ENCODE peak calls at places on chromosomes 6 and 20, in seven cellular contexts. One of them, this sample, is unnamed.

GRCh38 chr6:137951064-137951597 is 84.1 kb downstream of the TNFAIP3 start:
- DNase-seq in stomach: no peak
- DNase-seq in activated CD8-positive, alpha-beta T cell treated with anti-CD3 and anti-CD28 coated beads for 36 hours: no peak
- DNase-seq in CD4-positive, alpha-beta T cell: no peak
- DNase-seq in left ventricle myocardium inferior: no peak
- DNase-seq in breast epithelium: no peak
- DNase-seq in LNCaP clone FGC: no peak
- DNase-seq in this sample: peak

GRCh38 chr6:41538556-41539182 is 7.5 kb upstream of the FOXP4 start:
- DNase-seq in stomach: no peak
- DNase-seq in activated CD8-positive, alpha-beta T cell treated with anti-CD3 and anti-CD28 coated beads for 36 hours: no peak
- DNase-seq in CD4-positive, alpha-beta T cell: no peak
- DNase-seq in left ventricle myocardium inferior: no peak
- DNase-seq in breast epithelium: no peak
- DNase-seq in LNCaP clone FGC: no peak
- DNase-seq in this sample: no peak

GRCh38 chr6:134663356-134663755 is 286.5 kb downstream of the ALDH8A1 start:
- DNase-seq in stomach: no peak
- DNase-seq in activated CD8-positive, alpha-beta T cell treated with anti-CD3 and anti-CD28 coated beads for 36 hours: no peak
- DNase-seq in CD4-positive, alpha-beta T cell: no peak
- DNase-seq in left ventricle myocardium inferior: no peak
- DNase-seq in breast epithelium: no peak
- DNase-seq in LNCaP clone FGC: no peak
- DNase-seq in this sample: no peak

GRCh38 chr6:32974541-32975308 is 6.3 kb downstream of the BRD2 start:
- DNase-seq in stomach: no peak
- DNase-seq in activated CD8-positive, alpha-beta T cell treated with anti-CD3 and anti-CD28 coated beads for 36 hours: no peak
- DNase-seq in CD4-positive, alpha-beta T cell: no peak
- DNase-seq in left ventricle myocardium inferior: no peak
- DNase-seq in breast epithelium: no peak
- DNase-seq in LNCaP clone FGC: no peak
- DNase-seq in this sample: no peak

GRCh38 chr20:14890713-14891112 is 553.3 kb upstream of the FLRT3 start:
- DNase-seq in stomach: no peak
- DNase-seq in activated CD8-positive, alpha-beta T cell treated with anti-CD3 and anti-CD28 coated beads for 36 hours: no peak
- DNase-seq in CD4-positive, alpha-beta T cell: no peak
- DNase-seq in left ventricle myocardium inferior: no peak
- DNase-seq in breast epithelium: no peak
- DNase-seq in LNCaP clone FGC: no peak
- DNase-seq in this sample: no peak

GRCh38 chr6:135703621-135704020 is 147.9 kb upstream of the PDE7B start:
- DNase-seq in stomach: no peak
- DNase-seq in activated CD8-positive, alpha-beta T cell treated with anti-CD3 and anti-CD28 coated beads for 36 hours: peak
- DNase-seq in CD4-positive, alpha-beta T cell: no peak
- DNase-seq in left ventricle myocardium inferior: no peak
- DNase-seq in breast epithelium: no peak
- DNase-seq in LNCaP clone FGC: no peak
- DNase-seq in this sample: peak

GRCh38 chr6:16684896-16685554 is 76.2 kb downstream of the ATXN1 start:
- DNase-seq in stomach: no peak
- DNase-seq in activated CD8-positive, alpha-beta T cell treated with anti-CD3 and anti-CD28 coated beads for 36 hours: peak
- DNase-seq in CD4-positive, alpha-beta T cell: no peak
- DNase-seq in left ventricle myocardium inferior: no peak
- DNase-seq in breast epithelium: no peak
- DNase-seq in LNCaP clone FGC: no peak
- DNase-seq in this sample: peak

GRCh38 chr20:57710841-57711240 is 1.0 kb upstream of the PMEPA1 start:
- DNase-seq in stomach: no peak
- DNase-seq in activated CD8-positive, alpha-beta T cell treated with anti-CD3 and anti-CD28 coated beads for 36 hours: no peak
- DNase-seq in CD4-positive, alpha-beta T cell: no peak
- DNase-seq in left ventricle myocardium inferior: no peak
- DNase-seq in breast epithelium: no peak
- DNase-seq in LNCaP clone FGC: no peak
- DNase-seq in this sample: no peak

GRCh38 chr6:27280064-27280539 is 32.0 kb downstream of the POM121L2 start:
- DNase-seq in stomach: no peak
- DNase-seq in activated CD8-positive, alpha-beta T cell treated with anti-CD3 and anti-CD28 coated beads for 36 hours: peak
- DNase-seq in CD4-positive, alpha-beta T cell: no peak
- DNase-seq in left ventricle myocardium inferior: no peak
- DNase-seq in breast epithelium: no peak
- DNase-seq in LNCaP clone FGC: no peak
- DNase-seq in this sample: peak

GRCh38 chr6:39599996-39600395 is 125.2 kb downstream of the KIF6 start:
- DNase-seq in stomach: no peak
- DNase-seq in activated CD8-positive, alpha-beta T cell treated with anti-CD3 and anti-CD28 coated beads for 36 hours: no peak
- DNase-seq in CD4-positive, alpha-beta T cell: no peak
- DNase-seq in left ventricle myocardium inferior: no peak
- DNase-seq in breast epithelium: no peak
- DNase-seq in LNCaP clone FGC: no peak
- DNase-seq in this sample: no peak

GRCh38 chr20:38730167-38730988 is 6.1 kb downstream of the SLC32A1 start:
- DNase-seq in stomach: no peak
- DNase-seq in activated CD8-positive, alpha-beta T cell treated with anti-CD3 and anti-CD28 coated beads for 36 hours: peak
- DNase-seq in CD4-positive, alpha-beta T cell: no peak
- DNase-seq in left ventricle myocardium inferior: no peak
- DNase-seq in breast epithelium: no peak
- DNase-seq in LNCaP clone FGC: no peak
- DNase-seq in this sample: peak

GRCh38 chr20:41321003-41321402 is 3.5 kb upstream of the ZHX3 start:
- DNase-seq in stomach: no peak
- DNase-seq in activated CD8-positive, alpha-beta T cell treated with anti-CD3 and anti-CD28 coated beads for 36 hours: no peak
- DNase-seq in CD4-positive, alpha-beta T cell: no peak
- DNase-seq in left ventricle myocardium inferior: no peak
- DNase-seq in breast epithelium: no peak
- DNase-seq in LNCaP clone FGC: no peak
- DNase-seq in this sample: no peak

GRCh38 chr6:163645560-163645959 is 231.0 kb downstream of the QKI start:
- DNase-seq in stomach: no peak
- DNase-seq in activated CD8-positive, alpha-beta T cell treated with anti-CD3 and anti-CD28 coated beads for 36 hours: no peak
- DNase-seq in CD4-positive, alpha-beta T cell: no peak
- DNase-seq in left ventricle myocardium inferior: no peak
- DNase-seq in breast epithelium: no peak
- DNase-seq in LNCaP clone FGC: no peak
- DNase-seq in this sample: peak

GRCh38 chr6:7311920-7312615 is 931 bp downstream of the SSR1 start:
- DNase-seq in stomach: no peak
- DNase-seq in activated CD8-positive, alpha-beta T cell treated with anti-CD3 and anti-CD28 coated beads for 36 hours: no peak
- DNase-seq in CD4-positive, alpha-beta T cell: no peak
- DNase-seq in left ventricle myocardium inferior: no peak
- DNase-seq in breast epithelium: no peak
- DNase-seq in LNCaP clone FGC: no peak
- DNase-seq in this sample: peak

DNA sequence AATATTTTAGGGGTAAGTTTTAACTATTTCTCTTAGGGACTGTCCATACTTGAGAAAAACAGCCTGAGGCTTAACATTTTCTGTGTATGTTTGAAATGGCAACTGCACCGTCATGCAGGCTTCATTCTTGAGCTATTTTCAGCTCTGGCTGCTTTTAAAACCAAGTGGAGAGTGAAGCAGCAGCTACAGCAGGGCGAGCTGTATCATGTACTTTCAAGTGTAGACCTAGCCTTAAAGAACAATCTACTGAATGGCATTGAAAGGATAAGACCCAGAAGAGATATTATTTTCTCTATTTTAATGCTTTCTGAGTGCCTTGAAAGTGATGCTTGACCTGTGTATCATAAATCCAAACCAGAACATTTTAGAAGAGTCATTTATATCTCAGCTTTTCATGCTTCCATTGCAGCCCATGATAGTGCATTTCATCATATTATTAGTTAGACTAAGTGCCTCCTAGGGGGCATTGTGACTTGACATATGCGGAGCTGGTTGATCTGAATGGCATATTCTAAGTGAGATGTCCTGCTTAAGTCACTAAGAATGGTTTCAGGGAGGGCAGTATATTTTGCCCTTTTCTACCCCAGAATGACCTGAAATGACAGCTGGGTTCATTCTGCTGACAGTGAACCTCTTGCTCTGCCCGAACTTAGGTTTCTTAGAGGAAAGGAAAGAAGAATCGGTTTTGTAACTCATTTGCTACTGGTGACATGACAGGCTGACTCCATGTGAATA is 85.3 kb downstream of the NKAIN2 start:
- DNase-seq in stomach: no peak
- DNase-seq in activated CD8-positive, alpha-beta T cell treated with anti-CD3 and anti-CD28 coated beads for 36 hours: no peak
- DNase-seq in CD4-positive, alpha-beta T cell: no peak
- DNase-seq in left ventricle myocardium inferior: no peak
- DNase-seq in breast epithelium: no peak
- DNase-seq in LNCaP clone FGC: no peak
- DNase-seq in this sample: no peak
- TF ChIP-seq CTCF in stomach: no peak
- TF ChIP-seq CTCF in activated CD8-positive, alpha-beta T cell treated with anti-CD3 and anti-CD28 coated beads for 36 hours: no peak
- TF ChIP-seq CTCF in CD4-positive, alpha-beta T cell: no peak
- TF ChIP-seq CTCF in left ventricle myocardium inferior: no peak
- TF ChIP-seq CTCF in breast epithelium: no peak
- TF ChIP-seq CTCF in LNCaP clone FGC: no peak
- TF ChIP-seq CTCF in this sample: no peak

DNA sequence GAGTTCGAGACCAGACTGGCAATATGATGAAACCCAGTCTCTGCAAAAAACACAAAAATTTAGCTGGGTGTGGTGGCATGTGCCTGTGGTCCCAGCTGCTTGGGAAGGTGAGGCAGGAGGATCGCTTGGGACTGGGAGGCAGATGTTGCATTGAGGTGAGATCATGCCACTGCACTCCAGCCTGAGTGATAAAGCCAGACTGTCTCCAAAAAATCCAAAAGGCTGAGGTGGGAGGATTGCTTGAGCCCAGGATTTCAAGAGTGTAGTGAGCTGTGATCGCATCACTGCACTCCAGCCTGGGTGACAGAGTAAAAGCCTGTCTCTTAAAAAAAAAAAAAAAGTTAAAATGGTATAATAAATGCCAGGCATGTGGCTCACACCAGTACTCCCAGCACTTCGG is 1.3 kb upstream of the PTCRA start:
- DNase-seq in stomach: no peak
- DNase-seq in activated CD8-positive, alpha-beta T cell treated with anti-CD3 and anti-CD28 coated beads for 36 hours: no peak
- DNase-seq in CD4-positive, alpha-beta T cell: no peak
- DNase-seq in left ventricle myocardium inferior: no peak
- DNase-seq in breast epithelium: no peak
- DNase-seq in LNCaP clone FGC: no peak
- DNase-seq in this sample: no peak
- TF ChIP-seq CTCF in stomach: no peak
- TF ChIP-seq CTCF in activated CD8-positive, alpha-beta T cell treated with anti-CD3 and anti-CD28 coated beads for 36 hours: no peak
- TF ChIP-seq CTCF in CD4-positive, alpha-beta T cell: no peak
- TF ChIP-seq CTCF in left ventricle myocardium inferior: no peak
- TF ChIP-seq CTCF in breast epithelium: no peak
- TF ChIP-seq CTCF in LNCaP clone FGC: no peak
- TF ChIP-seq CTCF in this sample: no peak

GRCh38 chr20:61558726-61559125 is 306.7 kb downstream of the CDH4 start:
- DNase-seq in stomach: no peak
- DNase-seq in activated CD8-positive, alpha-beta T cell treated with anti-CD3 and anti-CD28 coated beads for 36 hours: no peak
- DNase-seq in CD4-positive, alpha-beta T cell: no peak
- DNase-seq in left ventricle myocardium inferior: no peak
- DNase-seq in breast epithelium: no peak
- DNase-seq in LNCaP clone FGC: no peak
- DNase-seq in this sample: no peak

GRCh38 chr20:61559706-61560315 is 307.8 kb downstream of the CDH4 start:
- DNase-seq in stomach: no peak
- DNase-seq in activated CD8-positive, alpha-beta T cell treated with anti-CD3 and anti-CD28 coated beads for 36 hours: no peak
- DNase-seq in CD4-positive, alpha-beta T cell: no peak
- DNase-seq in left ventricle myocardium inferior: no peak
- DNase-seq in breast epithelium: no peak
- DNase-seq in LNCaP clone FGC: no peak
- DNase-seq in this sample: no peak

GRCh38 chr20:61562897-61563504 is 310.9 kb downstream of the CDH4 start:
- DNase-seq in stomach: no peak
- DNase-seq in activated CD8-positive, alpha-beta T cell treated with anti-CD3 and anti-CD28 coated beads for 36 hours: no peak
- DNase-seq in CD4-positive, alpha-beta T cell: no peak
- DNase-seq in left ventricle myocardium inferior: no peak
- DNase-seq in breast epithelium: no peak
- DNase-seq in LNCaP clone FGC: no peak
- DNase-seq in this sample: no peak

GRCh38 chr20:61561111-61561830 is 309.2 kb downstream of the CDH4 start:
- DNase-seq in stomach: no peak
- DNase-seq in activated CD8-positive, alpha-beta T cell treated with anti-CD3 and anti-CD28 coated beads for 36 hours: no peak
- DNase-seq in CD4-positive, alpha-beta T cell: no peak
- DNase-seq in left ventricle myocardium inferior: no peak
- DNase-seq in breast epithelium: no peak
- DNase-seq in LNCaP clone FGC: no peak
- DNase-seq in this sample: no peak

DNA sequence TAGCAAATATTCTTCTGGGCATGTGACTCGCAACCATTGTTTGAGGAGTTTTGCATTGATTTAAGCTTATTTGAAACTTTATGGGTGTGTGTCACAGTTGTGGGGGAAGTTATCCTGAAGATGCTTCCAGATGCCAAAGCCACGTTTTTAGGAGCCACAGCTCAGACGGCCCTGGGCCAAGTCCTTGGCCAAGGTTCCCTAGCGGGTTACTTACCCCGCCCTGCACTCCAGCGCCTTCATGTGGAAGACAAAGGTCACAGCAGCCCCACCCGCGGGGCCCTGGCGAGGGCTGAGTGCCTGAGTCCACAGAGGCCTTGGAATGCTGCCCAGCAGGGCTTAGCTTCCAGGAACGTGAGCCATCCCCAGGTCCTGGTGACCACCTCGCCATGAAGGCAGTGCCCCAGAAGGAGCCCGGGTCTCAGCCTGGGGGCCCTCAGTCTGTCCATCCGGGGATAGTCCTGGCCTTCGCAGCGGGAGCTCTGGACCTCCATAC is 308.3 kb downstream of the CDH4 start:
- DNase-seq in stomach: no peak
- DNase-seq in activated CD8-positive, alpha-beta T cell treated with anti-CD3 and anti-CD28 coated beads for 36 hours: no peak
- DNase-seq in CD4-positive, alpha-beta T cell: no peak
- DNase-seq in left ventricle myocardium inferior: no peak
- DNase-seq in breast epithelium: no peak
- DNase-seq in LNCaP clone FGC: peak
- DNase-seq in this sample: no peak
- TF ChIP-seq CTCF in stomach: no peak
- TF ChIP-seq CTCF in activated CD8-positive, alpha-beta T cell treated with anti-CD3 and anti-CD28 coated beads for 36 hours: no peak
- TF ChIP-seq CTCF in CD4-positive, alpha-beta T cell: no peak
- TF ChIP-seq CTCF in left ventricle myocardium inferior: peak
- TF ChIP-seq CTCF in breast epithelium: no peak
- TF ChIP-seq CTCF in LNCaP clone FGC: peak
- TF ChIP-seq CTCF in this sample: no peak

DNA sequence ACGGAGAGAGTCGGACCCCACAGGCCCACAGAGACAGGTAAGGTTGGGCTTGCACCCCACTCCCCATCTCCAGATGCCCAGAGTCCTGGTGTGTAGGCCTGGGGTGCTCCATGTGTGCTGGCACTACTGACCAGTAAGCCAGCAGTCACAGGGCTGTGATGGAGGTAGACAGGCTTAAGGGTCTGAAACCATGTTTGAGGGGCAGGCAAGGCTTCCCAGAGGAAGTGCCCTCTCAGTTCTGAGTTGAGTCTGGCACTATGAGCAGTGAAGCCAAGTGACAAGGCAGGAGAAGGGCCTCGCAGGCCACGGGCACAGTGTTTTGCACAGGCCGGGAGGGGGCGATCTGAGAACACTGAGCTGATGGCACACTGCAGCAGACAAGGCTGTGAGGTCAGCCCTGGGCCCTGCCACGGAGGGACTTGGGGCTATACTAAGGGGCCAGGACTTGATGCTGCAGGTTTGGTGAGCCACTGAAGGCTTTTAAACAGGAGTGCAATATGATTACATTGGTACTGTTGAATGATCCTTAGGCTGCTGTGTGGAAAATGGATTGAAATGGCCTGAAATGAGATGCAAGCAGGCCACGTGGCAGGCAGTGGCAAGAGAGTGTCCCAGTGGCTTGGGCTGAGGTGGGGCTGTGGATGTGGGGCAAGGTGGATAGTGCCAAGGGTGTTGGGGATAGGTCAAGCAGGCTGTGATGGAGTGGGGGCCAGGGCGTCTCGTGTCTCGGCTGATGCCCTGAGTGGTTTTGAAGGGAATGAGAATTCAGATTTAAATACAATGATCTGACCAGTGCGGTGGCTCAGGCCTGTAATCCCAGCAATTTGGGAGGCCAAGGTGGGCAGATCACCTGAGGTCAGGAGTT is 20.3 kb downstream of the TTBK1 start:
- DNase-seq in stomach: peak
- DNase-seq in activated CD8-positive, alpha-beta T cell treated with anti-CD3 and anti-CD28 coated beads for 36 hours: peak
- DNase-seq in CD4-positive, alpha-beta T cell: peak
- DNase-seq in left ventricle myocardium inferior: peak
- DNase-seq in breast epithelium: peak
- DNase-seq in LNCaP clone FGC: peak
- DNase-seq in this sample: peak
- TF ChIP-seq CTCF in stomach: no peak
- TF ChIP-seq CTCF in activated CD8-positive, alpha-beta T cell treated with anti-CD3 and anti-CD28 coated beads for 36 hours: peak
- TF ChIP-seq CTCF in CD4-positive, alpha-beta T cell: peak
- TF ChIP-seq CTCF in left ventricle myocardium inferior: peak
- TF ChIP-seq CTCF in breast epithelium: peak
- TF ChIP-seq CTCF in LNCaP clone FGC: peak
- TF ChIP-seq CTCF in this sample: peak